ENCODE peak calls at places on chromosome 18, in six cellular contexts. G is NB4, Y is K562, C is IMR-90, Q is Peyer's patch, R is stomach. T is an unnamed sample.

GRCh38 chr18:69588301-69588700 is 187.6 kb downstream of the DOK6 start:
- DNase-seq in G (no peak), Y (no peak), C (peak), Q (no peak), R (no peak), T (no peak)

GRCh38 chr18:59140287-59140885 is 702 bp downstream of the SEC11C start:
- DNase-seq in G (no peak), Y (peak), C (peak), Q (peak), R (peak), T (no peak)

GRCh38 chr18:36441872-36442271 is 144.4 kb downstream of the FHOD3 start:
- DNase-seq in G (no peak), Y (no peak), C (peak), Q (no peak), R (no peak), T (no peak)

GRCh38 chr18:55588876-55589595 is 1.0 kb upstream of the TCF4 start:
- DNase-seq in G (peak), Y (no peak), C (peak), Q (no peak), R (no peak), T (no peak)

GRCh38 chr18:13726972-13727331 is 479 bp downstream of the RNMT start:
- DNase-seq in G (no peak), Y (no peak), C (peak), Q (peak), R (peak), T (no peak)

GRCh38 chr18:74616494-74616893 is 18.8 kb downstream of the ZNF407 start:
- DNase-seq in G (no peak), Y (no peak), C (no peak), Q (no peak), R (no peak), T (no peak)

GRCh38 chr18:43665239-43665788 is 388.0 kb upstream of the SYT4 start:
- DNase-seq in G (no peak), Y (no peak), C (peak), Q (no peak), R (no peak), T (no peak)

GRCh38 chr18:8277270-8277669 is 332.0 kb upstream of the RAB12 start:
- DNase-seq in G (no peak), Y (no peak), C (peak), Q (no peak), R (no peak), T (no peak)

GRCh38 chr18:449374-449773 is 51.1 kb downstream of the COLEC12 start:
- DNase-seq in G (no peak), Y (no peak), C (no peak), Q (no peak), R (peak), T (no peak)

GRCh38 chr18:7576685-7577084 is 9.6 kb downstream of the PTPRM start:
- DNase-seq in G (no peak), Y (no peak), C (peak), Q (no peak), R (no peak), T (no peak)

GRCh38 chr18:6728809-6729246 is 688 bp upstream of the ARHGAP28 start:
- DNase-seq in G (no peak), Y (peak), C (no peak), Q (no peak), R (no peak), T (no peak)

GRCh38 chr18:13036622-13037320 is 45.6 kb downstream of the CEP192 start:
- DNase-seq in G (no peak), Y (no peak), C (peak), Q (no peak), R (no peak), T (no peak)

GRCh38 chr18:56723706-56724105 is 72.5 kb downstream of the WDR7 start:
- DNase-seq in G (no peak), Y (no peak), C (no peak), Q (no peak), R (no peak), T (no peak)

GRCh38 chr18:66235206-66235605 is 368.7 kb downstream of the CDH19 start:
- DNase-seq in G (no peak), Y (no peak), C (no peak), Q (no peak), R (no peak), T (no peak)

GRCh38 chr18:28581503-28582169 is 404.7 kb upstream of the CDH2 start:
- DNase-seq in G (no peak), Y (no peak), C (no peak), Q (no peak), R (no peak), T (no peak)

GRCh38 chr18:44816028-44816427 is 135.3 kb downstream of the SETBP1 start:
- DNase-seq in G (no peak), Y (no peak), C (no peak), Q (no peak), R (no peak), T (no peak)

GRCh38 chr18:77061291-77061945 is 71.2 kb downstream of the MBP start:
- DNase-seq in G (no peak), Y (no peak), C (peak), Q (no peak), R (no peak), T (no peak)

GRCh38 chr18:62869327-62869726 is 154.0 kb downstream of the PHLPP1 start:
- DNase-seq in G (no peak), Y (no peak), C (no peak), Q (no peak), R (no peak), T (no peak)

GRCh38 chr18:26540041-26540628 is 8.2 kb downstream of the KCTD1 start:
- DNase-seq in G (no peak), Y (no peak), C (no peak), Q (no peak), R (no peak), T (no peak)

GRCh38 chr18:30903566-30903965 is 139.0 kb downstream of the DSC3 start:
- DNase-seq in G (no peak), Y (no peak), C (no peak), Q (no peak), R (no peak), T (no peak)

GRCh38 chr18:40929389-40929788 is 1025.6 kb upstream of the PIK3C3 start:
- DNase-seq in G (no peak), Y (no peak), C (no peak), Q (no peak), R (no peak), T (no peak)

GRCh38 chr18:77970814-77971213 is 721.2 kb downstream of the GALR1 start:
- DNase-seq in G (no peak), Y (no peak), C (no peak), Q (no peak), R (no peak), T (no peak)

GRCh38 chr18:7924616-7925015 is 357.5 kb downstream of the PTPRM start:
- DNase-seq in G (no peak), Y (no peak), C (no peak), Q (no peak), R (no peak), T (no peak)

GRCh38 chr18:34028341-34028740 is 196.4 kb downstream of the NOL4 start:
- DNase-seq in G (no peak), Y (no peak), C (no peak), Q (no peak), R (peak), T (no peak)

GRCh38 chr18:8991131-8991530 is 111.4 kb upstream of the NDUFV2 start:
- DNase-seq in G (no peak), Y (no peak), C (no peak), Q (no peak), R (no peak), T (no peak)

GRCh38 chr18:189254-189653 is 30.9 kb downstream of the USP14 start:
- DNase-seq in G (no peak), Y (no peak), C (no peak), Q (no peak), R (no peak), T (no peak)

GRCh38 chr18:51100371-51101000 is 70.5 kb downstream of the SMAD4 start:
- DNase-seq in G (no peak), Y (no peak), C (no peak), Q (no peak), R (no peak), T (no peak)

GRCh38 chr18:55559735-55560134 is 28.3 kb downstream of the TCF4 start:
- DNase-seq in G (no peak), Y (no peak), C (no peak), Q (no peak), R (no peak), T (no peak)

GRCh38 chr18:26685438-26686173 is 137.3 kb upstream of the KCTD1 start:
- DNase-seq in G (peak), Y (no peak), C (no peak), Q (no peak), R (no peak), T (no peak)

GRCh38 chr18:22166070-22166972 is 3.1 kb upstream of the GATA6 start:
- DNase-seq in G (no peak), Y (no peak), C (no peak), Q (no peak), R (peak), T (no peak)

GRCh38 chr18:22165049-22165602 is 4.3 kb upstream of the GATA6 start:
- DNase-seq in G (no peak), Y (no peak), C (no peak), Q (no peak), R (no peak), T (no peak)

GRCh38 chr18:22163432-22163831 is 6.0 kb upstream of the GATA6 start:
- DNase-seq in G (no peak), Y (no peak), C (no peak), Q (no peak), R (no peak), T (no peak)

GRCh38 chr18:22165603-22166069 is 3.8 kb upstream of the GATA6 start:
- DNase-seq in G (no peak), Y (no peak), C (no peak), Q (no peak), R (no peak), T (no peak)

GRCh38 chr18:22164337-22165048 is 4.9 kb upstream of the GATA6 start:
- DNase-seq in G (no peak), Y (no peak), C (no peak), Q (no peak), R (peak), T (no peak)
- TF ChIP-seq POLR2A in G (no peak), Y (no peak), C (no peak), Q (peak), R (no peak), T (no peak)

GRCh38 chr18:3447895-3448844 is 1.8 kb upstream of the TGIF1 start:
- DNase-seq in G (peak), Y (peak), C (peak), Q (peak), R (peak), T (peak)
- TF ChIP-seq POLR2A in G (peak), Y (no peak), C (peak), Q (peak), R (peak), T (peak)

DNA sequence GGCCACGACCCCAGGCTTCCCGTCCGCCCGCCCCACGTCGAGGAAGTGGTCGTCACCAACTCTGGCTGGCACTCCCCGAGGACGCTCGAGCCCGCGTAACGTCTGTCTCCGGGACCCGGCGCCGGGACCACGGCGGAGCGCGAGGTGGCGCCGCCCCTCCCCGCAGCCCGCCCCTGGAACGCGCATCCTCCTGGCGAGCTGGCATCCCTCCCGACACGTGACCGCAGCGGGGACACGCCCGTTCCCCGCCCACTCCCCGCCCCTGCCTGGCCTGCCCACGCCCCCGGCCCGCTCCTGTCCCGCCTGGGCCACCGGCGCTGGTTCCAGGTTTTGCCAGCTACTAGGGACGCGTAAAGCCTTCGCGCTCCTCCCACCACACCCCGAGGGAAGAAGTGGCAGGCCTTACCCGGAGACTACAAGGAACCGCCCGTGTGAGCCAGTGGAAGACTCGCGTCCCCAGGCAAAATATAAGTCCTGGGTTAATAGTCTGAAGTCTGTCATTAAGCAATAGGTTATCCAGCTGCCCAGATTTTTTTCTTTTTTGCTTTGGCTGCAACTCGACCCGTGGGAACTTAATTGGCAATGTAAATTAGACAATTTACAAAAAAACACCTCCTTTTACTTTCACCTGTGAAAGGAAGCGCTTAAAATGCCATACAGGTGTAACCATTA is at the start of gene OSBPL1A:
- DNase-seq in G (peak), Y (peak), C (peak), Q (peak), R (peak), T (peak)
- TF ChIP-seq POLR2A in G (peak), Y (no peak), C (peak), Q (peak), R (no peak), T (peak)

DNA sequence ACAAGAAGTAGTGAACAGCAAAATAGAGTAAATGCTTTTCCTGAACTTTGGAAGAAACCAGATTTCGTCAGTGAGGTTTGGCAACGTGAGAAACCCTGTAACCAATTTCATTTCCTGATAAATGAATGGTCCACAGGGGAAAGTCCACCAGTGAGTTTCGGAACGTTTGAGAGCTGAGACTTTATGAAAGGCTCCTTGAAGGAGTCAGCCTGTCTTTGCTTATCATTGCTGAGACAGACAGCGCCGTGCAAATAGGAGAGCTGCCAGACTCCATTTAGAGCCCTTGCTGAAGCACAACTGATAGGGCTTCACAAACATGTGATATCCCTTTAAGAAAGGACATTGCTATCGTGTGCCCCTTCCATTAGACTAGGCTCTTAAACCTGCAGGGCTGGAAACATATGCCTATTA is 121.8 kb upstream of the SMAD7 start:
- DNase-seq in G (no peak), Y (peak), C (peak), Q (no peak), R (peak), T (no peak)
- TF ChIP-seq POLR2A in G (no peak), Y (no peak), C (no peak), Q (peak), R (no peak), T (no peak)

GRCh38 chr18:11947214-11948119 is 33.8 kb upstream of the IMPA2 start:
- DNase-seq in G (peak), Y (peak), C (peak), Q (peak), R (peak), T (peak)
- TF ChIP-seq POLR2A in G (peak), Y (peak), C (no peak), Q (peak), R (peak), T (peak)

T was measured in tibial nerve.